ENCODE peak calls at places on chromosomes 12 and 14, in seven cellular contexts. N, B, Y, L, V, X and G are unnamed samples. For H3K36me3, the result is how much of the 10 kb centered on the place peaks cover.

GRCh38 chr14:100688598-100689499 is 37.8 kb upstream of the DLK1 start:
- DNase-seq in X (no peak), L (no peak), Y (no peak), B (no peak), V (no peak), N (no peak), G (peak)

GRCh38 chr12:22709292-22709691 is 84.3 kb downstream of the ETNK1 start:
- DNase-seq in B (no peak), X (no peak), Y (peak), V (peak), N (peak), L (no peak), G (no peak)

GRCh38 chr12:105899589-105899988 is 239.2 kb downstream of the NUAK1 start:
- DNase-seq in B (no peak), L (no peak), X (no peak), Y (no peak), N (no peak), V (no peak), G (no peak)

GRCh38 chr14:68014771-68015170 is 195.2 kb downstream of the RAD51B start:
- DNase-seq in Y (no peak), X (no peak), V (no peak), B (no peak), N (no peak), L (no peak), G (peak)

GRCh38 chr14:23447634-23448353 is 12.3 kb upstream of the MYH7 start:
- DNase-seq in L (no peak), V (peak), X (no peak), B (peak), Y (no peak), N (no peak), G (no peak)

GRCh38 chr14:90698379-90698869 is 117.8 kb downstream of the TTC7B start:
- DNase-seq in V (no peak), L (peak), N (no peak), B (no peak), X (no peak), Y (no peak), G (no peak)

GRCh38 chr14:28765907-28766504 is 581 bp upstream of the FOXG1 start:
- DNase-seq in X (peak), N (peak), L (no peak), V (no peak), Y (peak), B (no peak), G (no peak)

GRCh38 chr12:112107728-112108447 is 695 bp downstream of the NAA25 start:
- DNase-seq in Y (peak), N (peak), X (peak), L (no peak), V (peak), B (no peak), G (no peak)

GRCh38 chr12:74665690-74666089 is 128.1 kb downstream of the ATXN7L3B start:
- DNase-seq in X (no peak), B (no peak), Y (no peak), L (no peak), V (no peak), N (no peak), G (no peak)

GRCh38 chr12:1795221-1795784 is 25.1 kb upstream of the LRTM2 start:
- DNase-seq in L (no peak), X (no peak), V (no peak), B (no peak), N (no peak), Y (no peak), G (no peak)
- H3K4me3 ChIP-seq in L (peak), X (peak), V (no peak), B (no peak), N (no peak), Y (no peak), G (no peak)

DNA sequence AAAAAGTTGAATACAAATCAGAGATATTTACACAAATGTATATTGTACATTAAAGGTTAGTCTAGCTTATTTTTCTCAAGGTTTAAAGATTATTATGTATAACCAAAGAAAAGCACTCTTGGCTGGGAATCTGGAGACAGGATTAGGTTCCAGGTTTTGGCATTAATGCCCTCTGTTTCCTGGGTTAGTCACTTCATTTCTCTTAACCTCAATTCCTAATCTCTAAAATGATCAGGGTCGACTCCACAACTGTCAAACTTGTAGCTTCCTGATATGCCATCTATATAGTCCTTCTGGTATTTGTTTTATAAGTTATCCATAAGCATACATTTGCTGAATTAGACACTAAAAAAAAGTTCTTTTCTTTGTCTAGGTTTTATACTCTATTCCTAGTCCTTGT is 2.6 kb downstream of the ITPR2 start:
- DNase-seq in L (no peak), V (no peak), N (no peak), X (no peak), B (no peak), Y (no peak), G (no peak)
- H3K27ac ChIP-seq in L (no peak), V (no peak), N (no peak), X (no peak), B (no peak), Y (no peak), G (no peak)

GRCh38 chr12:110349521-110350151 is 53.9 kb downstream of the ANAPC7 start:
- DNase-seq in Y (no peak), X (no peak), V (peak), B (no peak), N (no peak), L (no peak), G (no peak)

GRCh38 chr12:110347767-110348166 is 55.7 kb downstream of the ANAPC7 start:
- DNase-seq in V (no peak), Y (no peak), X (no peak), N (no peak), L (no peak), B (no peak), G (no peak)

GRCh38 chr12:110348431-110349059 is 55.0 kb downstream of the ANAPC7 start:
- DNase-seq in L (no peak), B (no peak), N (no peak), V (no peak), Y (no peak), X (no peak), G (no peak)

GRCh38 chr12:110351119-110351518 is 52.4 kb downstream of the ANAPC7 start:
- DNase-seq in V (no peak), B (no peak), L (no peak), X (no peak), N (no peak), Y (no peak), G (no peak)

GRCh38 chr12:110349096-110349495 is 54.4 kb downstream of the ANAPC7 start:
- DNase-seq in N (no peak), L (no peak), X (no peak), V (no peak), Y (no peak), B (no peak), G (no peak)
- H3K36me3 ChIP-seq in N (half or more), L (under half), X (half or more), V (under half), Y (under half), B (under half), G (half or more)

GRCh38 chr14:71711619-71712018 is 220.6 kb upstream of the RGS6 start:
- DNase-seq in N (no peak), Y (peak), B (no peak), V (no peak), L (no peak), X (no peak), G (peak)
- H3K4me3 ChIP-seq in N (no peak), Y (no peak), B (no peak), V (no peak), L (no peak), X (no peak), G (no peak)

GRCh38 chr12:30942936-30943335 is 16.4 kb downstream of the TSPAN11 start:
- DNase-seq in V (no peak), N (no peak), Y (no peak), X (no peak), L (no peak), B (no peak), G (no peak)
- H3K27ac ChIP-seq in V (no peak), N (no peak), Y (no peak), X (no peak), L (no peak), B (no peak), G (no peak)

DNA sequence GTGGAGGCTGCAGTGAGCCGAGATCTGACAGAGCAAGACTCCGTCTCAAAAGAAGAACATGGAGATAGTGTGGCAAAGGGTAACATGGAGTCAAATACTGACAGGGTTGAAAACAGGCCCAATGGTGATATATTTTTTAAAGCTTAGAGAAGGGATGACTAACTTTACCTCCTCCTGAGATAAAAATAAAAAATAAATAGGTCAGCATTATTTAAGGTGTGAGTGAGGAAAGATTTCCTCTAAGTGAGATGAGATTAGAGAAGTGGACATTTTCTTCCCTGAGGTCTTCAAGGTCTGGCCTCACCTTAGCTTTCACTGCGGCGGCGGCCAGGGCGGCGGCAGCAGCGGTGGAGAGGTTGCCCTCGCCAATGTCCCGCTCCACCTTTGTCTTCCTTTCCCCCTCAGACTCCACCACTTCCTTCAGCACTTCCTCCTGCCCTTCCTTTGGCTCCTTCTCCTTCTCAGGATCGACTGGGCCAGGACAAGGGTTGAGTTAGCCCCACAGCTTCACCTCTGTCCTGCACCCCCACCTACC is 11.1 kb downstream of the MYL6 start:
- DNase-seq in X (no peak), N (no peak), Y (no peak), V (no peak), B (no peak), L (no peak), G (no peak)
- H3K36me3 ChIP-seq in X (half or more), N (half or more), Y (under half), V (half or more), B (under half), L (under half), G (half or more)

GRCh38 chr14:103847439-103847953 is at the start of gene PPP1R13B:
- DNase-seq in X (peak), N (peak), V (peak), B (peak), L (peak), Y (peak), G (peak)

GRCh38 chr14:103846569-103847438 is 571 bp downstream of the PPP1R13B start:
- DNase-seq in L (no peak), B (peak), N (peak), V (peak), X (peak), Y (peak), G (no peak)

GRCh38 chr14:103846008-103846568 is 1.3 kb downstream of the PPP1R13B start:
- DNase-seq in Y (no peak), N (no peak), B (no peak), L (no peak), X (no peak), V (no peak), G (no peak)

GRCh38 chr14:103847954-103848719 is 762 bp upstream of the PPP1R13B start:
- DNase-seq in Y (peak), X (peak), V (no peak), N (peak), B (no peak), L (no peak), G (no peak)

GRCh38 chr14:103845327-103845726 is 2.0 kb downstream of the PPP1R13B start:
- DNase-seq in B (no peak), L (no peak), Y (no peak), V (no peak), X (no peak), N (no peak), G (no peak)
- H3K4me3 ChIP-seq in B (no peak), L (no peak), Y (no peak), V (no peak), X (peak), N (peak), G (no peak)

DNA sequence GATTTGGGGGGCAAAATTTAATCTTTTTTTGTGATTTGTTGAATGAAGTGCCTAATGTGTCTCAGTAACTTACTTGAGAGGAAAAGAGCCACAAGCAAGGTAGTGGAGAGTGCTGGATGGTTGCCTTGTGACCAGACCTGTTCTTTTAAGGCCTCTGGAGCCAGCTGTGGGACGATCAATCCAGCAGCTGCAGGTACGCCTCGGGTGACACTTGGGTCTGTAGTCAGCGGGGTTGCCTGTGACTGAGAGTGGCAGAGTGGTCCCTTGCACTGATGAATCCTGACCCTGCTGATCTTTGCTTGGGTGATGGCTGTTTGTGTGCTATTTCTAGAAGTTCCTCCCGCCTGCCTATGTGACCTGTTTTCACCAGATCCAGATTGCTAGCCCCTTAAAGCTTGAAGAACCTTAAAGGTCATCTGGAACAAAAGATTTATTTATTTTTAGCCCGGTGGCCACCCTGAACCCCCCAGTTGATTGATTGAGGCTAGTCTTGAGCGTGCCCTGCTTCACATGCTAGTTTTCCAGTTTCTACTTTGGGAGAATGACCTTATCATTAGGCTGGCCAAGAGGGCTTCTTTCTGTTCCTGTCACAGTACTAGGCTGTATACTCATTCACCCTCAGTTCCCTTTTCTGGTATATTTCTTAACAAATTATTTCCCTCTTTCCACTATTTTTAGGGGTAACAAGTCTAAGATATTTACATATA is 23.2 kb downstream of the PRKCH start:
- DNase-seq in X (no peak), V (no peak), L (no peak), B (no peak), N (peak), Y (no peak), G (no peak)
- H3K27ac ChIP-seq in X (peak), V (peak), L (peak), B (peak), N (peak), Y (no peak), G (no peak)